ENCODE peak calls at places on chromosomes 12 and 14, in four cellular contexts. One of them, this sample, is unnamed.

GRCh38 chr12:59405992-59406391 is 189.8 kb upstream of the SLC16A7 start:
- DNase-seq in cardiac muscle cell: no peak
- DNase-seq in aorta: no peak
- DNase-seq in left ventricle myocardium inferior: no peak
- DNase-seq in this sample: no peak

GRCh38 chr12:105480162-105480561 is 149.7 kb downstream of the C12orf75 start:
- DNase-seq in left ventricle myocardium inferior: no peak
- DNase-seq in aorta: no peak
- DNase-seq in cardiac muscle cell: no peak
- DNase-seq in this sample: no peak

GRCh38 chr14:88535149-88535548 is 19.7 kb downstream of the PTPN21 start:
- DNase-seq in aorta: no peak
- DNase-seq in left ventricle myocardium inferior: no peak
- DNase-seq in cardiac muscle cell: no peak
- DNase-seq in this sample: no peak

GRCh38 chr12:32390572-32391219 is 8.7 kb upstream of the FGD4 start:
- DNase-seq in aorta: no peak
- DNase-seq in left ventricle myocardium inferior: peak
- DNase-seq in cardiac muscle cell: peak
- DNase-seq in this sample: no peak

GRCh38 chr12:67942704-67943103 is 46.5 kb upstream of the IFNG-AS1 start:
- DNase-seq in cardiac muscle cell: no peak
- DNase-seq in aorta: no peak
- DNase-seq in left ventricle myocardium inferior: no peak
- DNase-seq in this sample: no peak

GRCh38 chr12:121801601-121802484 is 2.0 kb upstream of the SETD1B start:
- DNase-seq in left ventricle myocardium inferior: no peak
- DNase-seq in aorta: no peak
- DNase-seq in cardiac muscle cell: peak
- DNase-seq in this sample: peak

GRCh38 chr14:49206832-49207231 is 379.3 kb downstream of the RPS29 start:
- DNase-seq in cardiac muscle cell: peak
- DNase-seq in aorta: no peak
- DNase-seq in left ventricle myocardium inferior: no peak
- DNase-seq in this sample: no peak

GRCh38 chr12:122336015-122336946 is 70.0 kb upstream of the VPS33A start:
- DNase-seq in cardiac muscle cell: peak
- DNase-seq in aorta: no peak
- DNase-seq in left ventricle myocardium inferior: no peak
- DNase-seq in this sample: peak

GRCh38 chr14:63717704-63718103 is 10.2 kb downstream of the SGPP1 start:
- DNase-seq in cardiac muscle cell: peak
- DNase-seq in left ventricle myocardium inferior: no peak
- DNase-seq in aorta: no peak
- DNase-seq in this sample: peak

GRCh38 chr14:100693877-100694578 is 32.7 kb upstream of the DLK1 start:
- DNase-seq in left ventricle myocardium inferior: no peak
- DNase-seq in cardiac muscle cell: no peak
- DNase-seq in aorta: no peak
- DNase-seq in this sample: no peak

GRCh38 chr12:3745152-3745551 is 7.8 kb downstream of the CRACR2A start:
- DNase-seq in left ventricle myocardium inferior: no peak
- DNase-seq in cardiac muscle cell: no peak
- DNase-seq in aorta: no peak
- DNase-seq in this sample: no peak

GRCh38 chr14:35285168-35285990 is 6.8 kb upstream of the PSMA6 start:
- DNase-seq in cardiac muscle cell: no peak
- DNase-seq in left ventricle myocardium inferior: no peak
- DNase-seq in aorta: no peak
- DNase-seq in this sample: peak

GRCh38 chr12:52865090-52865944 is 16.5 kb upstream of the KRT78 start:
- DNase-seq in aorta: peak
- DNase-seq in cardiac muscle cell: peak
- DNase-seq in left ventricle myocardium inferior: peak
- DNase-seq in this sample: peak

GRCh38 chr12:4807116-4807783 is 87.0 kb downstream of the GALNT8 start:
- DNase-seq in cardiac muscle cell: no peak
- DNase-seq in aorta: no peak
- DNase-seq in left ventricle myocardium inferior: no peak
- DNase-seq in this sample: no peak

GRCh38 chr12:4133636-4134433 is 139.7 kb upstream of the CCND2 start:
- DNase-seq in aorta: no peak
- DNase-seq in cardiac muscle cell: no peak
- DNase-seq in left ventricle myocardium inferior: no peak
- DNase-seq in this sample: peak

GRCh38 chr12:22164101-22164500 is 118.1 kb downstream of the CMAS start:
- DNase-seq in aorta: no peak
- DNase-seq in left ventricle myocardium inferior: no peak
- DNase-seq in cardiac muscle cell: no peak
- DNase-seq in this sample: peak

GRCh38 chr12:113273053-113273725 is 51.9 kb downstream of the TPCN1 start:
- DNase-seq in aorta: peak
- DNase-seq in left ventricle myocardium inferior: no peak
- DNase-seq in cardiac muscle cell: peak
- DNase-seq in this sample: no peak
- H3K4me3 ChIP-seq in aorta: no peak
- H3K4me3 ChIP-seq in left ventricle myocardium inferior: no peak
- H3K4me3 ChIP-seq in cardiac muscle cell: no peak
- H3K4me3 ChIP-seq in this sample: no peak

GRCh38 chr14:24145219-24145618 is 1.2 kb downstream of the PSME2 start:
- DNase-seq in aorta: no peak
- DNase-seq in cardiac muscle cell: no peak
- DNase-seq in left ventricle myocardium inferior: no peak
- DNase-seq in this sample: no peak
- H3K4me3 ChIP-seq in aorta: no peak
- H3K4me3 ChIP-seq in cardiac muscle cell: no peak
- H3K4me3 ChIP-seq in left ventricle myocardium inferior: peak
- H3K4me3 ChIP-seq in this sample: peak

GRCh38 chr12:53995311-53996187 is 4.4 kb upstream of the HOXC9 start:
- DNase-seq in left ventricle myocardium inferior: no peak
- DNase-seq in cardiac muscle cell: no peak
- DNase-seq in aorta: no peak
- DNase-seq in this sample: peak
- H3K4me3 ChIP-seq in left ventricle myocardium inferior: peak
- H3K4me3 ChIP-seq in cardiac muscle cell: peak
- H3K4me3 ChIP-seq in aorta: peak
- H3K4me3 ChIP-seq in this sample: peak

DNA sequence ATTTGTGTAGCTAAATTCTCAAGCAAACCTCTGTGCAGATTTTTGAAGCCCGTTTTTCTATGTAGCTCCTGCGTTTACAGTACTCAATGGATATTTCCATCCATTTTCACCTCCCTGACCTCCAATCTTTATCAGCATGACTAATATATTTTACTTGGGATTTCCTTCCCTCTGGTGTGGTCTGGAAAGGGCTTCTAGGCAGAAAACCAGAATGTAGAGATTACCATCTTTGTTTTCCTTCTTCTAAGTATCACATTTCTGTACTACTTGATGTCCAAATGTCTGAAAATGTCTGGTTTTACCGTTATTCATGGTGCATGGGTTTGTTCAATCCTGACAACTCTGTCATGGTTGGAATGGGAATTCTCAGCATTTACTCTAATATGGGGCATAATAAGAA is 907.6 kb upstream of the FLRT2 start:
- DNase-seq in left ventricle myocardium inferior: no peak
- DNase-seq in aorta: no peak
- DNase-seq in cardiac muscle cell: peak
- DNase-seq in this sample: no peak
- H3K4me3 ChIP-seq in left ventricle myocardium inferior: no peak
- H3K4me3 ChIP-seq in aorta: no peak
- H3K4me3 ChIP-seq in cardiac muscle cell: no peak
- H3K4me3 ChIP-seq in this sample: no peak

GRCh38 chr14:61344437-61345143 is 23.2 kb downstream of the PRKCH start:
- DNase-seq in left ventricle myocardium inferior: no peak
- DNase-seq in cardiac muscle cell: no peak
- DNase-seq in aorta: no peak
- DNase-seq in this sample: no peak
- H3K4me3 ChIP-seq in left ventricle myocardium inferior: no peak
- H3K4me3 ChIP-seq in cardiac muscle cell: no peak
- H3K4me3 ChIP-seq in aorta: no peak
- H3K4me3 ChIP-seq in this sample: no peak

DNA sequence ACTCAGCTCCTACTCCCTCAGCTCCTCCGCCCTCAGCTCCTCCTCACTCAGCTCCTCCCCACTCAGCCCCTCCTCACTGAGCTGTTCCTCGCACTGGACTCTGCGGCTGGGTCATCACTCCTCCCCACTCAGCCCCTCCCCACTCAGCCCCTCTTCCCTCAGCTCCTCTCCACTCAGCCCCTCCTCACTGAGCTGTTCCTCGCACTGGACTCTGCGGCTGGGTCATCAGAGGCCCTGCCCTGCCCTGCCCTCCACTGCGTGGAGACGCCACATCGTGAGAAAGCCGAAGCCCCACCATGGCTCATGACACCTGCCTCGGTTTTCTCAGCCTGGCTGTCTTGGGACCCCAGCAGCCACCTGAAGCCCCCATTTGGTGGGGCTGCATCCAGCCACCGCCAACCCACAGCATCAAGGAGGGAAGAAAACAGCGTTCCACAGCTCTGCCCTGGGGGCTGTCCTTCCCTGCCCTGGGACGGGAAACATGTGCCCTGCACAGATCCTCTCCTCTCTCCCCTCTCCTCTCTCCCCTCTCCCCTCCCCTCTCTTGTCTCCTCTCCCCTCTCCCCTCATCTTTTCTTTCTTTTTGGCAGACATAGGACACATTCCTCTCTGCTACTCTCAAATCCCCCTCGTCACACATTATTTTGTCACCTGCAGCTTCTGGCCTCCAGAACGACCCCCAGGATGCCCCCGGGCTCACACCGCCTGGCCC is 17.7 kb downstream of the NOC4L start:
- DNase-seq in aorta: peak
- DNase-seq in left ventricle myocardium inferior: peak
- DNase-seq in cardiac muscle cell: no peak
- DNase-seq in this sample: no peak
- H3K4me3 ChIP-seq in aorta: no peak
- H3K4me3 ChIP-seq in left ventricle myocardium inferior: no peak
- H3K4me3 ChIP-seq in cardiac muscle cell: no peak
- H3K4me3 ChIP-seq in this sample: no peak

DNA sequence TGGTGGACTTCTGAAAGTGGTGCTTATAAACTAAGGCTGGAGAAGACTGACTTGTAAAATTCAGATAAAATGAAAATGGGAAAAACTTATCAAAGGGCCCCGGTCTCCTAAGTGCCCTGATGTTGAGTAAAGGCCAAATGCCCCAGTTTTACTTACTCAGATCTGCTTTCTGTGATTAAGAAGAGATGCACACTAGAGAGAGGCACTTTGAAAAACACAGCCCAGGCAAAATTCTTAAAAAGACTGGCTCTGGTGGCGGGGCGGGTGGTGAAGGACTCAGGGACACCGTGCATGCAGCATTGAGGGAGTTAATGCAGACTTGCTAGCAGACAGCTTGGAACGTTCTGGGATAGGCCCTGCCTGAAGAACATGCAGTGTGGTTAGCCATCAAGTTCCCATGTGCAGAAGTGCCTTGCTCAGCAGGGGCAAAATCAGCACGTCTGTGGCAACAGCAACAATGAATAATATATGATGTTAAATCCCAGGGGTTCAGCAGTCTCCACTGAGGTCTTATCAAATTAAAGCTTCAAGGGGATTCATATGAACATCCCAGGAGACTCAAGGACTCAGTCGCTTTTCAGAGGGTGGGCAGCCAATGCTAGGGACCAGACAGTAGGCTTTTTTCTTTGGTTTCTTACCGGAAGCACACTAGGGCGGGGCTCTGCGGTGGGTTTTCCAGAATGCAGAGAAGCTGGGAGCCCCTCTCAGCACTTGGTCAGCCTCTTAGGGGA is 105.0 kb downstream of the DAD1 start:
- DNase-seq in aorta: no peak
- DNase-seq in cardiac muscle cell: peak
- DNase-seq in left ventricle myocardium inferior: no peak
- DNase-seq in this sample: peak
- H3K4me3 ChIP-seq in aorta: no peak
- H3K4me3 ChIP-seq in cardiac muscle cell: no peak
- H3K4me3 ChIP-seq in left ventricle myocardium inferior: peak
- H3K4me3 ChIP-seq in this sample: no peak